ENCODE peak calls at places on chromosomes 7 and 10, in eight cellular contexts. M, S, X, K, Y, L, B and I are unnamed samples.

GRCh38 chr7:128830231-128831177 is at the start of gene FLNC:
- DNase-seq in M (peak), S (peak), X (peak), K (peak), Y (peak), L (peak), B (peak), I (no peak)

GRCh38 chr7:151459726-151460473 is 20.0 kb upstream of the CRYGN start:
- DNase-seq in M (no peak), S (no peak), X (peak), K (peak), Y (peak), L (peak), B (peak), I (peak)

GRCh38 chr10:104046651-104047050 is 39.0 kb downstream of the COL17A1 start:
- DNase-seq in M (no peak), S (no peak), X (no peak), K (no peak), Y (no peak), L (no peak), B (no peak), I (no peak)

GRCh38 chr7:131556055-131556911 is at the start of gene PODXL:
- DNase-seq in M (peak), S (peak), X (no peak), K (peak), Y (peak), L (peak), B (peak), I (no peak)

GRCh38 chr10:114714281-114714741 is 56.2 kb upstream of the ABLIM1 start:
- DNase-seq in M (no peak), S (no peak), X (peak), K (peak), Y (no peak), L (no peak), B (no peak), I (no peak)

GRCh38 chr7:2972531-2973161 is 71.0 kb downstream of the CARD11 start:
- DNase-seq in M (no peak), S (no peak), X (no peak), K (no peak), Y (no peak), L (peak), B (no peak), I (peak)

GRCh38 chr7:111639894-111640293 is 77.6 kb upstream of the IMMP2L start:
- DNase-seq in M (no peak), S (no peak), X (peak), K (peak), Y (no peak), L (no peak), B (no peak), I (no peak)

GRCh38 chr10:1715821-1716220 is 21.5 kb downstream of the ADARB2 start:
- DNase-seq in M (peak), S (no peak), X (no peak), K (no peak), Y (peak), L (no peak), B (peak), I (no peak)

GRCh38 chr7:54565432-54565831 is 23.3 kb downstream of the VSTM2A start:
- DNase-seq in M (no peak), S (no peak), X (no peak), K (no peak), Y (no peak), L (no peak), B (no peak), I (no peak)

GRCh38 chr7:46175221-46175620 is 254.1 kb upstream of the IGFBP3 start:
- DNase-seq in M (no peak), S (no peak), X (no peak), K (no peak), Y (no peak), L (no peak), B (no peak), I (peak)

GRCh38 chr10:529831-530230 is 159.6 kb downstream of the DIP2C start:
- DNase-seq in M (no peak), S (no peak), X (no peak), K (no peak), Y (no peak), L (no peak), B (no peak), I (no peak)

GRCh38 chr7:82339958-82340357 is 103.6 kb downstream of the CACNA2D1 start:
- DNase-seq in M (no peak), S (no peak), X (no peak), K (no peak), Y (no peak), L (no peak), B (no peak), I (no peak)

GRCh38 chr7:36283711-36284130 is 105.9 kb upstream of the ANLN start:
- DNase-seq in M (peak), S (peak), X (no peak), K (no peak), Y (no peak), L (peak), B (no peak), I (no peak)

GRCh38 chr7:53996856-53997255 is 545.3 kb upstream of the VSTM2A start:
- DNase-seq in M (no peak), S (no peak), X (no peak), K (no peak), Y (no peak), L (no peak), B (no peak), I (no peak)

GRCh38 chr7:137718360-137718759 is 128.4 kb downstream of the DGKI start:
- DNase-seq in M (no peak), S (no peak), X (no peak), K (no peak), Y (no peak), L (no peak), B (no peak), I (no peak)

GRCh38 chr10:22251751-22252285 is 34.0 kb upstream of the EBLN1 start:
- DNase-seq in M (peak), S (peak), X (peak), K (peak), Y (peak), L (peak), B (peak), I (no peak)

GRCh38 chr10:97549587-97550322 is 22.8 kb upstream of the ANKRD2 start:
- DNase-seq in M (no peak), S (no peak), X (no peak), K (peak), Y (peak), L (no peak), B (peak), I (no peak)

GRCh38 chr7:6553460-6554044 is 2.3 kb upstream of the GRID2IP start:
- DNase-seq in M (no peak), S (no peak), X (no peak), K (no peak), Y (no peak), L (no peak), B (no peak), I (no peak)

GRCh38 chr10:110861930-110862677 is 9.6 kb upstream of the PDCD4 start:
- DNase-seq in M (peak), S (no peak), X (peak), K (no peak), Y (no peak), L (no peak), B (no peak), I (no peak)

GRCh38 chr10:44325157-44325556 is 59.7 kb downstream of the CXCL12 start:
- DNase-seq in M (no peak), S (no peak), X (no peak), K (no peak), Y (no peak), L (no peak), B (no peak), I (peak)

GRCh38 chr7:151940048-151940845 is 16.0 kb upstream of the GALNTL5 start:
- DNase-seq in M (peak), S (no peak), X (peak), K (peak), Y (no peak), L (no peak), B (no peak), I (no peak)

GRCh38 chr10:91709394-91709798 is 76.5 kb upstream of the PPP1R3C start:
- DNase-seq in M (no peak), S (no peak), X (peak), K (peak), Y (no peak), L (no peak), B (no peak), I (no peak)

GRCh38 chr7:1865809-1866255 is 195.8 kb downstream of the ELFN1 start:
- DNase-seq in M (no peak), S (no peak), X (no peak), K (no peak), Y (no peak), L (no peak), B (no peak), I (no peak)

GRCh38 chr7:155994253-155994811 is 182.1 kb upstream of the SHH start:
- DNase-seq in M (no peak), S (no peak), X (no peak), K (no peak), Y (no peak), L (peak), B (no peak), I (no peak)

GRCh38 chr7:14835399-14835798 is 67.2 kb downstream of the DGKB start:
- DNase-seq in M (no peak), S (no peak), X (no peak), K (no peak), Y (no peak), L (no peak), B (no peak), I (no peak)

GRCh38 chr7:73650524-73650923 is 17.1 kb upstream of the VPS37D start:
- DNase-seq in M (no peak), S (no peak), X (no peak), K (no peak), Y (no peak), L (no peak), B (no peak), I (no peak)

GRCh38 chr7:95485749-95486148 is at the start of gene ASB4:
- DNase-seq in M (no peak), S (no peak), X (no peak), K (no peak), Y (no peak), L (peak), B (no peak), I (no peak)

GRCh38 chr7:102993532-102994029 is 80.8 kb downstream of the LRRC17 start:
- DNase-seq in M (peak), S (no peak), X (peak), K (peak), Y (no peak), L (no peak), B (no peak), I (no peak)

GRCh38 chr7:137670521-137671064 is 176.2 kb downstream of the DGKI start:
- DNase-seq in M (peak), S (peak), X (peak), K (no peak), Y (no peak), L (no peak), B (no peak), I (no peak)

GRCh38 chr10:86545097-86545496 is 23.5 kb upstream of the WAPL start:
- DNase-seq in M (no peak), S (no peak), X (no peak), K (no peak), Y (no peak), L (no peak), B (no peak), I (no peak)

GRCh38 chr10:122636953-122637352 is 62.7 kb downstream of the C10orf120 start:
- DNase-seq in M (no peak), S (no peak), X (no peak), K (no peak), Y (no peak), L (no peak), B (no peak), I (no peak)

GRCh38 chr7:106864298-106865081 is 592 bp upstream of the PIK3CG start:
- DNase-seq in M (peak), S (peak), X (no peak), K (no peak), Y (no peak), L (no peak), B (no peak), I (no peak)

DNA sequence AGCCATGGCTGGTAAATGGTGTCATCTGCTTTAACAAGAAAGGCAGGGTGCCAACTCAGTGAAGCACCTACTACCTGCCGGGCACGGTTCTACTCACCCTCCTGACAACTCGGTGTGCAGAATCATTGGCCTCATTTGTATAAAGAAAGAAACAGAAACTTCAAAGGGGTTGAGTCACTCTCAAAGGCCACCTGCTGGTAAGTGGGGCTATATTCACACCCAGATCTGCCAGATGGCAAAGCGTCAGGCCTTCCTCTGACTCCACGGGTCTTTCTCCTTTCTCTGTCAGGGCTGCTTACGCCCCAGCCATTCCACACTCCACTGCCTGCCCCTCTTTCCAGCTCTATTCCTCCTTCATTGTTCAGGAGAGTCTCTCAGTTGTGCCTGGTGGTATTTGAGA is 309.2 kb downstream of the GFRA1 start:
- DNase-seq in M (peak), S (no peak), X (no peak), K (no peak), Y (no peak), L (no peak), B (peak), I (no peak)
- TF ChIP-seq CTCF in M (no peak), S (no peak), X (peak), K (no peak), Y (peak), L (no peak), B (peak), I (peak)

GRCh38 chr7:42914009-42914725 is 2.3 kb upstream of the C7orf25 start:
- DNase-seq in M (no peak), S (no peak), X (peak), K (peak), Y (no peak), L (no peak), B (no peak), I (no peak)

GRCh38 chr7:42910306-42910705 is 1.6 kb downstream of the C7orf25 start:
- DNase-seq in M (no peak), S (no peak), X (no peak), K (no peak), Y (no peak), L (no peak), B (no peak), I (no peak)

GRCh38 chr7:42914726-42915045 is 2.8 kb upstream of the C7orf25 start:
- DNase-seq in M (no peak), S (no peak), X (no peak), K (no peak), Y (no peak), L (no peak), B (no peak), I (no peak)

GRCh38 chr7:42913591-42913990 is 1.7 kb upstream of the C7orf25 start:
- DNase-seq in M (peak), S (peak), X (no peak), K (peak), Y (no peak), L (no peak), B (no peak), I (no peak)

GRCh38 chr7:42911482-42912447 is at the start of gene C7orf25:
- DNase-seq in M (peak), S (peak), X (peak), K (peak), Y (peak), L (peak), B (peak), I (peak)
- TF ChIP-seq CTCF in M (no peak), S (no peak), X (no peak), K (no peak), Y (no peak), L (no peak), B (no peak), I (no peak)

DNA sequence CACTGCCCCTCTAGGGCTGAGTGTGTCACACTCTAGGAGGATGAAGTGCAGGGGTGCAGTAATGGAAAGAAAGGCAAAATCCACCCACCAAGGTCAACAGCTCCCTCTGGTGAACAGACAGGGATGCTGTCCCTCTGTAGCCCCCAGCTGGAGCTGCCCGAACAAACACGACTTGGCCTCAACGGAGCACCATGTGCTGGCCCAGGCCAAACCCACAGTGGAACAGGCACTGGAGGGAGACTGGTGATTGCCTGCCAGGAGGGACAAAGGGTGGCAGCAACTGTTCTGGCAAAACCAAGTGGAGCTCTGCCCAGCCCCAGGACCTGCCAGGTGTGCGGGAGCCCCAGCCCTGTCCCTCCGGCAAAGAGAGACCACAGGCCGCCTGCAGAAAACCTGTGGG is 20.7 kb downstream of the PDIA4 start:
- DNase-seq in M (peak), S (no peak), X (no peak), K (no peak), Y (no peak), L (no peak), B (no peak), I (no peak)
- TF ChIP-seq CTCF in M (peak), S (peak), X (peak), K (peak), Y (no peak), L (no peak), B (peak), I (no peak)

DNA sequence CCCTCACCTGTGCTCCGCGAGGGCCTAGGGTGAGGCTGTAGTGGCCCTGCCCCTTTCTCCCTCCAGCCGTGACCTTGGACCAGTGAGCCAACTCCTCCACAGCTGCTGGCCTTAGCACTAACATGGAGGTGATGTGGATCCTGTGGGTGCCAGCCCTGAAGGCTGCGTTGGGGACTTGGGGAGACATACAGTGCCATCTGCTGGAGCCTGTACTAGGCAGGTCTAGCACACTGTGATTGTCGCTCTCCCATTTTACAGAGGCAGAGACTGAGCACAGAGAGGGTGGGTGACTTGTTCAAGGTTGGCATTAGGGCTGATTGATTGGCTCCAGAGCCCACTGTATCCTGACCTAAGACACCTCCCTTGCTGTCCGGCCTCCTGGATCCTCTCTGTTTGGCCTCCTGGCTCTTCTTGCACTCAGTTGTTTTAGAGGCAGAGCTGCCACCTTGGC is 37.6 kb downstream of the PRF1 start:
- DNase-seq in M (peak), S (no peak), X (no peak), K (no peak), Y (no peak), L (no peak), B (no peak), I (no peak)
- TF ChIP-seq CTCF in M (peak), S (no peak), X (no peak), K (no peak), Y (no peak), L (no peak), B (no peak), I (no peak)

DNA sequence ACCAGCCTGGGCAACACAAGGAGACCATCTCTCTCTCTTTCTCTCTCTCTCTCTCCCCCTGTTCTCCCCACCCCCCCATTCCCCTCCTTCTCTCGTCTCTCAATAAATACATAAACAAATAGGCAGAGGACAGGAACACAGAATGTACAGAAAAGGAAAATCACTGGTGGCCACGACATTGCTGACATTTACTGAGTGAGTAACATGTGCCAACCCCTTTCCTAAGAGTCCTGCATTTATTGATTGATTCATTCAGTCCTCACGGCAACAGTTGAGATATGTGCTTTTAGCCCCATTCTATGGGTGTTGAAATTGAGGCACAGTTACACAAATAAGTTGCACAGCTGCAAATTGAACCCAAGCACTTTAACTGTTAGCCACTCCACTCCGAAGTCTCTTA is 114.3 kb upstream of the SAMD8 start:
- DNase-seq in M (no peak), S (no peak), X (no peak), K (no peak), Y (no peak), L (no peak), B (no peak), I (no peak)
- TF ChIP-seq CTCF in M (no peak), S (no peak), X (no peak), K (no peak), Y (no peak), L (no peak), B (no peak), I (no peak)

GRCh38 chr10:89555688-89556445 is 20.5 kb upstream of the SLC16A12 start:
- DNase-seq in M (no peak), S (no peak), X (peak), K (peak), Y (no peak), L (no peak), B (no peak), I (no peak)
- TF ChIP-seq CTCF in M (no peak), S (no peak), X (peak), K (peak), Y (no peak), L (no peak), B (peak), I (peak)

DNA sequence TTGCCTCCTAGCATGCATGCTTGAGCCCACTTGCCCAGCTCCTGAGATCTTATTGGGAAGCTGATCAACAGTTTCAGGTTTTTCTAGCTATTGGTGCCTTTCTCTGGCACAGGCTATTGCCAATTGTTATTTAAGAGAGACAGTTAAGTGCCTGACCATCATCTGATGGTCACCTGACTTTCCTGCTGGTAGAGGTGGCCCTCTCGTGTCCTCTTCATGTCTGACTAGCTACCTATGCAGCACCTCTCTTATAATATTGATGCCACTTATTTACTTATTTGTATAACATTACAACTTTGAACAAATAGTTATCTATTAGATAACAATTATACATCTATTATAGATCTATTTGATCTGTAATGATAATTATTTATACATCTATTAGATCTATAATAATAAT is 205.9 kb upstream of the SEMA3D start:
- DNase-seq in M (no peak), S (no peak), X (no peak), K (no peak), Y (no peak), L (no peak), B (no peak), I (no peak)
- TF ChIP-seq CTCF in M (no peak), S (no peak), X (no peak), K (no peak), Y (no peak), L (no peak), B (no peak), I (no peak)

GRCh38 chr10:119526606-119527592 is 15.6 kb downstream of the RGS10 start:
- DNase-seq in M (no peak), S (no peak), X (no peak), K (no peak), Y (no peak), L (no peak), B (no peak), I (no peak)
- TF ChIP-seq CTCF in M (peak), S (no peak), X (no peak), K (no peak), Y (peak), L (no peak), B (peak), I (no peak)